ENCODE peak calls at places on chromosomes 7 and 10, in ten cellular contexts. N is sigmoid colon, Q is ovary, E is uterus, D is thoracic aorta, L is GM12878, M is A549, F is spleen, K is GM23338, I is Panc1. O is an unnamed sample.

GRCh38 chr10:59991661-59992060 is 85.3 kb upstream of the CCDC6 start:
- DNase-seq in Q (no peak), F (no peak), D (no peak), K (peak; percentile 76), L (no peak), I (no peak), E (peak; percentile 58), N (peak; percentile 71), M (peak; percentile 13), O (no peak)

GRCh38 chr10:73413108-73413527 is 740 bp downstream of the ANXA7 start:
- DNase-seq in I (peak; percentile 17), Q (no peak), E (no peak), L (peak; percentile 41), K (peak; percentile 40), F (no peak), N (peak; percentile 73), M (peak; percentile 62), D (no peak), O (no peak)

GRCh38 chr10:101062231-101063161 is 707 bp downstream of the KAZALD1 start:
- DNase-seq in N (peak; percentile 71), I (no peak), K (peak; percentile 85), E (peak; percentile 35), Q (peak; percentile 59), D (no peak), L (no peak), M (peak; percentile 71), F (peak; percentile 90), O (no peak)

GRCh38 chr10:65555192-65555591 is 1370.6 kb upstream of the LRRTM3 start:
- DNase-seq in I (no peak), L (no peak), Q (no peak), M (no peak), E (no peak), F (no peak), K (peak; percentile 38), N (no peak), D (no peak), O (no peak)

GRCh38 chr7:22610871-22611757 is 111.1 kb upstream of the STEAP1B start:
- DNase-seq in K (no peak), D (no peak), Q (no peak), I (no peak), N (no peak), M (no peak), F (no peak), E (no peak), L (no peak), O (no peak)

GRCh38 chr10:73814896-73815718 is 3.7 kb upstream of the NDST2 start:
- DNase-seq in K (peak; percentile 82), F (no peak), D (no peak), Q (no peak), E (no peak), N (no peak), L (no peak), I (no peak), M (peak; percentile 79), O (no peak)

GRCh38 chr10:123301077-123301875 is 147.1 kb downstream of the BUB3 start:
- DNase-seq in L (no peak), F (no peak), N (no peak), E (no peak), D (no peak), Q (no peak), M (peak; percentile 59), K (no peak), I (peak; percentile 15), O (no peak)

GRCh38 chr10:113961261-113961938 is 82.3 kb upstream of the ADRB1 start:
- DNase-seq in N (no peak), Q (no peak), M (no peak), I (no peak), D (no peak), F (no peak), K (no peak), L (peak; percentile 86), E (no peak), O (no peak)

GRCh38 chr10:33145451-33146188 is 187.6 kb upstream of the ITGB1 start:
- DNase-seq in E (no peak), Q (no peak), M (no peak), K (no peak), L (no peak), D (no peak), F (no peak), N (no peak), I (no peak), O (no peak)

GRCh38 chr7:97418312-97418711 is 300.8 kb downstream of the SDHAF3 start:
- DNase-seq in E (no peak), M (no peak), I (no peak), K (peak; percentile 45), N (no peak), F (no peak), D (no peak), Q (no peak), L (no peak), O (no peak)

GRCh38 chr10:88227342-88228018 is 355.6 kb downstream of the RNLS start:
- DNase-seq in F (no peak), I (no peak), L (no peak), Q (no peak), K (no peak), N (peak; percentile 61), E (no peak), D (no peak), M (no peak), O (no peak)

DNA sequence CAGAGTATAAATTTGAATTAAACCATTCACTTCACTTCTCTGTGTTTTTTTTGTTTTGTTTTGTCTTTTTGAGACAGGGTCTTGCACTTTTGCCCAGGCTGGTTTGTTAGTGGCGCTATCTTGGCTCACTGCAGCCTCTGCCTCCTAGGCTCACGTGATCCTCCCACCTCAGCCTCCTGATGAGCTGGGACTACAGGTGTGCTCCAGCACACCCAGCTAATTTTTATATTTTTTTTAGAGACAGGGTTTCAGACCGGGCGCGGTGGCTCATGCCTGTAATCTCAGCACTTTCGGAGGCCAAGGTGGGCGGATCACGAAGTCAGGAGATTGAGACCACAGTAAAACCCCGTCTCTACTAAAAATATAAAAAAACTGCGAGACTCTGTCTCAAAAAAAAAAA is 36.9 kb upstream of the STOX1 start:
- DNase-seq in I (no peak), L (no peak), N (no peak), Q (no peak), F (no peak), D (no peak), M (no peak), K (no peak), E (no peak), O (no peak)
- H3K4me1 ChIP-seq in I (no peaks in the 10 kb centered on the region), L (no peaks in the 10 kb centered on the region), N (no peaks in the 10 kb centered on the region), Q (no peaks in the 10 kb centered on the region), F (no peaks in the 10 kb centered on the region), D (no peaks in the 10 kb centered on the region), M (no peaks in the 10 kb centered on the region), K (no peaks in the 10 kb centered on the region), E (no peaks in the 10 kb centered on the region), O (no peaks in the 10 kb centered on the region)

DNA sequence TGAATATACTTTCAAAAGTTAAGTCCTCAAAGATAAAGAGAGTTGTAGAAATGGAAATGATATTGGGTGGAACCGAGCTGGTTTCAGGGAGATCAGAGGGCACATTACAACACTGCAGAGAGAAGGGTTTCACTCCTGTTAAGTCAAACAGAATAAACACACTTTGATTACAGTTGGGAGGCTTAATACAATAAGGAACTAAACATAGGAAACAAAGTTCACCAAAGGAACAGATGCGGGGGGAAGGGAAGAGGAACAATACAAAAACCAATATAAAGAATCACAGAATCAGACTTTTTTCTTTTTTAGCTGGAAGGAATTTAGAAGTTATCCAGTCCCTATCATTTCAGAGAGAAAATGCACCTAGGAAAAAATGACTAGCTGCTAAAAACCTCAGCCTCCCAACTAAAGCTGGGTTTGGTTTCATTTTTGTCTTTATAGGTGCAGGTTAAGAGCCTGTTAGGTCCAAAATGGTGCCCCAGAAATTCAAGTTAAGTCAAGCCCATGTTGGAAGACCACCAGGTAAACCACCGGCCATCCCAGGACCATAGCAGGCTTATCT is 81.9 kb downstream of the DNMBP start:
- DNase-seq in K (no peak), F (no peak), I (no peak), D (no peak), M (no peak), L (no peak), E (no peak), N (no peak), Q (no peak), O (no peak)
- H3K4me1 ChIP-seq in K (peaks cover 23% of the 10 kb centered on the region), F (peaks cover 36% of the 10 kb centered on the region), I (peaks cover 76% of the 10 kb centered on the region), D (no peaks in the 10 kb centered on the region), M (peaks cover 67% of the 10 kb centered on the region), L (no peaks in the 10 kb centered on the region), E (peaks cover 7% of the 10 kb centered on the region), N (no peaks in the 10 kb centered on the region), Q (peaks cover 12% of the 10 kb centered on the region), O (peaks cover 40% of the 10 kb centered on the region)

GRCh38 chr7:119706608-119707007 is 566.4 kb upstream of the KCND2 start:
- DNase-seq in I (no peak), F (no peak), K (no peak), L (no peak), N (no peak), E (no peak), Q (no peak), M (no peak), D (no peak), O (no peak)

DNA sequence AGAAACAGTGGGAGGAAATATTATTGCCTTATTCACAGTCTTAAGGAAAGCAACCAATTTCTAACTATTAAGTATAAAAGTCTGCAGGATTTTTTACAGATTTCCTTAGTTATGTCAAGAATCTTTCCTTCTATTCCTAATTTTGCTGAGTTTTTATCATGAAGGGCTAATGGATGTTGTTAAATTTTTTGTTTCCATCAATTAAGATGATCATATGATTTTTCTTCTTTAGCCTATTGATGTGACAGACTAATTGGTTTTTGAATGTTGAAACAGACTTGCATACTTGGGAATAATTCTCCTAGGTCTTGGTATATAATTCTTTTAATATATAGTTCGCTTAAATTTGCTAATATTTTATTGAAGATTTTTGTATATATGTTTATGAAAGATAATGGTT is 569.1 kb upstream of the KCND2 start:
- DNase-seq in K (no peak), M (no peak), N (no peak), Q (no peak), E (no peak), L (no peak), I (no peak), F (no peak), D (no peak), O (no peak)
- H3K4me1 ChIP-seq in K (no peaks in the 10 kb centered on the region), M (no peaks in the 10 kb centered on the region), N (no peaks in the 10 kb centered on the region), Q (no peaks in the 10 kb centered on the region), E (no peaks in the 10 kb centered on the region), L (no peaks in the 10 kb centered on the region), I (no peaks in the 10 kb centered on the region), F (no peaks in the 10 kb centered on the region), D (no peaks in the 10 kb centered on the region), O (no peaks in the 10 kb centered on the region)

GRCh38 chr7:75948179-75948578 is 33.2 kb downstream of the POR start:
- DNase-seq in E (no peak), D (no peak), N (no peak), F (no peak), I (no peak), Q (no peak), L (no peak), K (no peak), M (no peak), O (no peak)

GRCh38 chr7:75943864-75944263 is 28.9 kb downstream of the POR start:
- DNase-seq in E (no peak), F (no peak), M (no peak), Q (no peak), D (no peak), K (no peak), N (no peak), L (no peak), I (peak; percentile 79), O (no peak)

GRCh38 chr7:75945297-75946168 is 30.6 kb downstream of the POR start:
- DNase-seq in Q (no peak), D (no peak), I (no peak), F (no peak), N (no peak), L (no peak), M (no peak), K (no peak), E (no peak), O (no peak)

GRCh38 chr7:75946207-75946855 is 31.4 kb downstream of the POR start:
- DNase-seq in F (no peak), L (no peak), I (no peak), E (no peak), M (no peak), N (no peak), K (no peak), Q (no peak), D (no peak), O (no peak)

GRCh38 chr7:75944507-75944906 is 29.6 kb downstream of the POR start:
- DNase-seq in E (no peak), Q (no peak), L (no peak), N (no peak), F (no peak), M (no peak), K (no peak), D (no peak), I (no peak), O (no peak)
- H3K4me1 ChIP-seq in E (no peaks in the 10 kb centered on the region), Q (peaks cover 3% of the 10 kb centered on the region), L (no peaks in the 10 kb centered on the region), N (no peaks in the 10 kb centered on the region), F (peaks cover 22% of the 10 kb centered on the region), M (peaks cover 36% of the 10 kb centered on the region), K (no peaks in the 10 kb centered on the region), D (no peaks in the 10 kb centered on the region), I (no peaks in the 10 kb centered on the region), O (peaks cover 59% of the 10 kb centered on the region)

O was measured in esophagus squamous epithelium.